ENCODE peak calls at places on chromosome 2, in four cellular contexts. One of them, this sample, is unnamed.

GRCh38 chr2:25521665-25522387 is 151.6 kb downstream of the DTNB start:
- DNase-seq in A549: peak; percentile 28
- DNase-seq in stomach: no peak
- DNase-seq in tibial nerve: no peak
- DNase-seq in this sample: no peak

GRCh38 chr2:175557810-175558377 is 376.4 kb upstream of the ATP5MC3 start:
- DNase-seq in A549: no peak
- DNase-seq in stomach: no peak
- DNase-seq in tibial nerve: no peak
- DNase-seq in this sample: no peak

GRCh38 chr2:144152817-144153271 is 367.1 kb downstream of the ZEB2 start:
- DNase-seq in A549: no peak
- DNase-seq in stomach: no peak
- DNase-seq in tibial nerve: no peak
- DNase-seq in this sample: no peak

GRCh38 chr2:29057006-29057405 is 17.3 kb downstream of the PCARE start:
- DNase-seq in A549: no peak
- DNase-seq in stomach: no peak
- DNase-seq in tibial nerve: no peak
- DNase-seq in this sample: no peak

GRCh38 chr2:150404147-150404546 is 83.3 kb downstream of the RND3 start:
- DNase-seq in A549: no peak
- DNase-seq in stomach: no peak
- DNase-seq in tibial nerve: no peak
- DNase-seq in this sample: no peak

GRCh38 chr2:239110595-239111048 is 262.7 kb downstream of the TWIST2 start:
- DNase-seq in A549: no peak
- DNase-seq in stomach: no peak
- DNase-seq in tibial nerve: peak; percentile 45
- DNase-seq in this sample: no peak

GRCh38 chr2:241636182-241636982 is 576 bp downstream of the THAP4 start:
- DNase-seq in A549: peak; percentile 18
- DNase-seq in stomach: peak; percentile 48
- DNase-seq in tibial nerve: no peak
- DNase-seq in this sample: no peak

GRCh38 chr2:74186038-74186437 is 7.4 kb upstream of the MOB1A start:
- DNase-seq in A549: no peak
- DNase-seq in stomach: no peak
- DNase-seq in tibial nerve: no peak
- DNase-seq in this sample: no peak

GRCh38 chr2:169038338-169038757 is 7.2 kb upstream of the ABCB11 start:
- DNase-seq in A549: peak; percentile 10
- DNase-seq in stomach: no peak
- DNase-seq in tibial nerve: no peak
- DNase-seq in this sample: no peak

GRCh38 chr2:120737802-120738516 is 2.3 kb downstream of the GLI2 start:
- DNase-seq in A549: no peak
- DNase-seq in stomach: peak; percentile 71
- DNase-seq in tibial nerve: no peak
- DNase-seq in this sample: no peak

GRCh38 chr2:99643824-99644787 is 154.3 kb upstream of the REV1 start:
- DNase-seq in A549: no peak
- DNase-seq in stomach: no peak
- DNase-seq in tibial nerve: no peak
- DNase-seq in this sample: no peak

GRCh38 chr2:61433606-61434005 is 37.3 kb downstream of the USP34 start:
- DNase-seq in A549: no peak
- DNase-seq in stomach: no peak
- DNase-seq in tibial nerve: no peak
- DNase-seq in this sample: no peak

GRCh38 chr2:96642564-96643350 is at the start of gene FER1L5:
- DNase-seq in A549: no peak
- DNase-seq in stomach: no peak
- DNase-seq in tibial nerve: no peak
- DNase-seq in this sample: peak; percentile 33

GRCh38 chr2:23699526-23699925 is 227.4 kb downstream of the ATAD2B start:
- DNase-seq in A549: no peak
- DNase-seq in stomach: no peak
- DNase-seq in tibial nerve: no peak
- DNase-seq in this sample: no peak

GRCh38 chr2:199366406-199366805 is 91.3 kb downstream of the SATB2 start:
- DNase-seq in A549: no peak
- DNase-seq in stomach: no peak
- DNase-seq in tibial nerve: no peak
- DNase-seq in this sample: no peak

GRCh38 chr2:3130889-3131635 is 246.6 kb downstream of the EIPR1 start:
- DNase-seq in A549: no peak
- DNase-seq in stomach: peak; percentile 17
- DNase-seq in tibial nerve: no peak
- DNase-seq in this sample: no peak

GRCh38 chr2:120559401-120559800 is 176.3 kb upstream of the GLI2 start:
- DNase-seq in A549: no peak
- DNase-seq in stomach: no peak
- DNase-seq in tibial nerve: no peak
- DNase-seq in this sample: no peak

GRCh38 chr2:165593081-165593480 is 123.6 kb downstream of the CSRNP3 start:
- DNase-seq in A549: no peak
- DNase-seq in stomach: no peak
- DNase-seq in tibial nerve: no peak
- DNase-seq in this sample: no peak

GRCh38 chr2:127629637-127630036 is 16.3 kb upstream of the GPR17 start:
- DNase-seq in A549: no peak
- DNase-seq in stomach: no peak
- DNase-seq in tibial nerve: no peak
- DNase-seq in this sample: no peak

GRCh38 chr2:3641841-3642421 is 16.1 kb upstream of the ALLC start:
- DNase-seq in A549: no peak
- DNase-seq in stomach: peak; percentile 7
- DNase-seq in tibial nerve: no peak
- DNase-seq in this sample: no peak

GRCh38 chr2:12169060-12169406 is 422.6 kb downstream of the LPIN1 start:
- DNase-seq in A549: no peak
- DNase-seq in stomach: no peak
- DNase-seq in tibial nerve: no peak
- DNase-seq in this sample: no peak

GRCh38 chr2:128421286-128421685 is 102.6 kb upstream of the HS6ST1 start:
- DNase-seq in A549: no peak
- DNase-seq in stomach: no peak
- DNase-seq in tibial nerve: no peak
- DNase-seq in this sample: no peak

GRCh38 chr2:190841707-190842505 is 38.7 kb upstream of the GLS start:
- DNase-seq in A549: peak; percentile 60
- DNase-seq in stomach: no peak
- DNase-seq in tibial nerve: no peak
- DNase-seq in this sample: no peak

GRCh38 chr2:240468300-240469238 is 33.1 kb downstream of the GPC1 start:
- DNase-seq in A549: no peak
- DNase-seq in stomach: no peak
- DNase-seq in tibial nerve: peak; percentile 14
- DNase-seq in this sample: peak; percentile 51

GRCh38 chr2:43100883-43101662 is 125.3 kb downstream of the ZFP36L2 start:
- DNase-seq in A549: no peak
- DNase-seq in stomach: peak; percentile 45
- DNase-seq in tibial nerve: peak; percentile 64
- DNase-seq in this sample: peak; percentile 85

GRCh38 chr2:133941666-133942065 is 312.2 kb upstream of the MGAT5 start:
- DNase-seq in A549: no peak
- DNase-seq in stomach: no peak
- DNase-seq in tibial nerve: no peak
- DNase-seq in this sample: no peak

GRCh38 chr2:133937669-133938068 is 316.2 kb upstream of the MGAT5 start:
- DNase-seq in A549: no peak
- DNase-seq in stomach: no peak
- DNase-seq in tibial nerve: no peak
- DNase-seq in this sample: no peak

GRCh38 chr2:133936601-133937000 is 317.3 kb upstream of the MGAT5 start:
- DNase-seq in A549: no peak
- DNase-seq in stomach: no peak
- DNase-seq in tibial nerve: no peak
- DNase-seq in this sample: no peak

GRCh38 chr2:133940134-133940533 is 313.7 kb upstream of the MGAT5 start:
- DNase-seq in A549: no peak
- DNase-seq in stomach: no peak
- DNase-seq in tibial nerve: no peak
- DNase-seq in this sample: no peak

DNA sequence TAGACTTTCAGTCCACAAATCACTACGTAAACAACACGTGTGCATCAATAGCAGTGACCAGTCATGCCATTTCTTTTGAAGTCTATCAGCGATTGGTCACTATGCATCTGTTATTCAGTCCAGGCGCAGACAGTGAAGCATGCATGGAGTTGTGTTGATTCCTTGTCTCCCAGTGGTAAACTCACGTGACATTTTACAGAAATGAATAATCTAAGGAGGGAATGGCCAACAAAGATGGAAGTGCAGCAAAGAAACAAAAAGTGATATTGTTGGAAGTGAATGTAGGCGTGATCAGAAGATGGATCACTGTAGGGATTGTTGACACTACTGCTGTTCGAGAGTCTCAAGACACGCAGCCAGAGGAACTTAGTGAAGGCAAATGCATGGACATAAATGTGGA is 317.8 kb upstream of the MGAT5 start:
- DNase-seq in A549: no peak
- DNase-seq in stomach: no peak
- DNase-seq in tibial nerve: no peak
- DNase-seq in this sample: no peak
- TF ChIP-seq EP300 in A549: no peak
- TF ChIP-seq EP300 in stomach: no peak
- TF ChIP-seq EP300 in tibial nerve: no peak
- TF ChIP-seq EP300 in this sample: no peak

GRCh38 chr2:10042301-10043161 is 819 bp upstream of the KLF11 start:
- DNase-seq in A549: no peak
- DNase-seq in stomach: peak; percentile 74
- DNase-seq in tibial nerve: peak; percentile 50
- DNase-seq in this sample: peak; percentile 74
- H3K4me3 ChIP-seq in A549: peak overlapping the region; percentile 89
- H3K4me3 ChIP-seq in stomach: peak overlapping the region; percentile 49
- H3K4me3 ChIP-seq in tibial nerve: peak overlapping the region; percentile 28
- H3K4me3 ChIP-seq in this sample: peak overlapping the region; percentile 49

DNA sequence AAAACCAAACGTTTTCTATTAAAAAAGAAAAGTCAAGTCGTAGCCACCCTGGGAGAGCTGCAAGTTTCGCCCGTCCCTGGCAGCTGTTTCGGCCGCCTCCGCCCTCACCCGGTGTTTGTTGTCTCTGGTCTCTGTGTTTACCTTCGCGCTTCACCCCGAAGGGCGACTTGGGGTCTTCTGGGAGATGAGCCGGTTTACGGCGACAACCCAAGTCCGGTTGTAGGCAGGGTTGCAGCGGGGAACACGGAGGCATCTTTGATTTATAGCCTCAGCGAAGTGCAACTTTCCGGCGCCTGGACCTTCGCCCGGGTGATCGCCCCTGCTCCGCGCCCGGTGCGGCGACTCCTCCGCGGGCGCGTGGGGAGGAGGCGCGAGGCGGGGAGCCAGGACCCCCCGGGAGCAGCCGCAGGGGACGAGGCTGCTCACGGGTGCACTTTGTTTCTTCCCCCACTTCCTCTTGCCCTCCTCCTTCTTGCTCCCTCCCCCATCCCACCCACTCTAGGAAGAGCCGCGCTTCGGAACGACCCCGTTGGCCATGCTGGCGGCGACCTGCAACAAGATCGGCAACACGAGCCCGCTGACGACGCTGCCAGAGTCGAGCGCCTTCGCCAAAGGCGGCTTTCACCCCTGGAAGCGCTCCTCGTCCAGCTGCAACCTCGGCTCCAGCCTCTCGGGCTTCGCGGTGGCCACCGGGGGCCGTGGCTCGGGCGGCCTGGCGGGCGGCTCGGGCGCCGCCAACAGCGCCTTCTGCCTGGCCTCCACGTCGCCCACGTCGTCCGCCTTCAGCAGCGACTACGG is 1.1 kb downstream of the SP9 start:
- DNase-seq in A549: no peak
- DNase-seq in stomach: no peak
- DNase-seq in tibial nerve: no peak
- DNase-seq in this sample: no peak
- TF ChIP-seq EP300 in A549: no peak
- TF ChIP-seq EP300 in stomach: no peak
- TF ChIP-seq EP300 in tibial nerve: peak; percentile 3
- TF ChIP-seq EP300 in this sample: no peak

GRCh38 chr2:234691968-234692955 is 195.4 kb upstream of the ARL4C start:
- DNase-seq in A549: no peak
- DNase-seq in stomach: no peak
- DNase-seq in tibial nerve: no peak
- DNase-seq in this sample: peak; percentile 14

GRCh38 chr2:234694244-234695013 is 197.5 kb upstream of the ARL4C start:
- DNase-seq in A549: no peak
- DNase-seq in stomach: peak; percentile 71
- DNase-seq in tibial nerve: no peak
- DNase-seq in this sample: no peak

GRCh38 chr2:234689911-234690379 is 193.1 kb upstream of the ARL4C start:
- DNase-seq in A549: no peak
- DNase-seq in stomach: no peak
- DNase-seq in tibial nerve: no peak
- DNase-seq in this sample: no peak

GRCh38 chr2:234690569-234691225 is 193.8 kb upstream of the ARL4C start:
- DNase-seq in A549: no peak
- DNase-seq in stomach: no peak
- DNase-seq in tibial nerve: no peak
- DNase-seq in this sample: peak; percentile 19

GRCh38 chr2:234691226-234691600 is 194.3 kb upstream of the ARL4C start:
- DNase-seq in A549: no peak
- DNase-seq in stomach: no peak
- DNase-seq in tibial nerve: no peak
- DNase-seq in this sample: peak; percentile 2
- H3K4me3 ChIP-seq in A549: no peak overlapping the region
- H3K4me3 ChIP-seq in stomach: no peak overlapping the region
- H3K4me3 ChIP-seq in tibial nerve: no peak overlapping the region
- H3K4me3 ChIP-seq in this sample: no peak overlapping the region

GRCh38 chr2:45276914-45277313 is 267.7 kb upstream of the SIX2 start:
- DNase-seq in A549: no peak
- DNase-seq in stomach: no peak
- DNase-seq in tibial nerve: no peak
- DNase-seq in this sample: no peak

GRCh38 chr2:45274190-45274926 is 265.1 kb upstream of the SIX2 start:
- DNase-seq in A549: no peak
- DNase-seq in stomach: peak; percentile 83
- DNase-seq in tibial nerve: no peak
- DNase-seq in this sample: no peak

GRCh38 chr2:45273412-45274189 is 264.3 kb upstream of the SIX2 start:
- DNase-seq in A549: no peak
- DNase-seq in stomach: no peak
- DNase-seq in tibial nerve: no peak
- DNase-seq in this sample: no peak

GRCh38 chr2:45275235-45275805 is 266.1 kb upstream of the SIX2 start:
- DNase-seq in A549: no peak
- DNase-seq in stomach: no peak
- DNase-seq in tibial nerve: no peak
- DNase-seq in this sample: no peak

GRCh38 chr2:45275806-45276205 is 266.6 kb upstream of the SIX2 start:
- DNase-seq in A549: no peak
- DNase-seq in stomach: no peak
- DNase-seq in tibial nerve: no peak
- DNase-seq in this sample: no peak
- TF ChIP-seq EP300 in A549: no peak
- TF ChIP-seq EP300 in stomach: no peak
- TF ChIP-seq EP300 in tibial nerve: no peak
- TF ChIP-seq EP300 in this sample: no peak

GRCh38 chr2:222427606-222428320 is 3.4 kb downstream of the SGPP2 start:
- DNase-seq in A549: no peak
- DNase-seq in stomach: peak; percentile 40
- DNase-seq in tibial nerve: no peak
- DNase-seq in this sample: no peak
- H3K4me3 ChIP-seq in A549: no peak overlapping the region
- H3K4me3 ChIP-seq in stomach: no peak overlapping the region
- H3K4me3 ChIP-seq in tibial nerve: no peak overlapping the region
- H3K4me3 ChIP-seq in this sample: no peak overlapping the region

GRCh38 chr2:219229375-219230200 is at the start of the genes ANKZF1 and ATG9A:
- DNase-seq in A549: peak; percentile 97
- DNase-seq in stomach: peak; percentile 99
- DNase-seq in tibial nerve: peak; percentile 98
- DNase-seq in this sample: peak; percentile 95
- TF ChIP-seq EP300 in A549: no peak
- TF ChIP-seq EP300 in stomach: no peak
- TF ChIP-seq EP300 in tibial nerve: peak; percentile 97
- TF ChIP-seq EP300 in this sample: no peak